ENCODE peak calls at places on chromosomes 11 and 22, in seven cellular contexts. One of them, this sample, is unnamed.

GRCh38 chr11:61297741-61298140 is 2.6 kb upstream of the VWCE start:
- DNase-seq in heart left ventricle: no peak
- DNase-seq in ovary: peak; percentile 55
- DNase-seq in lower leg skin: peak; percentile 38
- DNase-seq in adrenal gland: peak; percentile 48
- DNase-seq in A549: no peak
- DNase-seq in K562: no peak
- DNase-seq in this sample: peak; percentile 63

GRCh38 chr11:111370902-111371578 is 8.0 kb downstream of the POU2AF1 start:
- DNase-seq in A549: no peak
- DNase-seq in ovary: no peak
- DNase-seq in K562: no peak
- DNase-seq in heart left ventricle: no peak
- DNase-seq in lower leg skin: no peak
- DNase-seq in adrenal gland: no peak
- DNase-seq in this sample: no peak

GRCh38 chr22:27531782-27532530 is 269.6 kb downstream of the MN1 start:
- DNase-seq in K562: no peak
- DNase-seq in lower leg skin: no peak
- DNase-seq in ovary: no peak
- DNase-seq in adrenal gland: no peak
- DNase-seq in heart left ventricle: no peak
- DNase-seq in A549: peak; percentile 9
- DNase-seq in this sample: no peak

GRCh38 chr11:91804057-91804456 is 420.6 kb upstream of the FAT3 start:
- DNase-seq in ovary: no peak
- DNase-seq in lower leg skin: no peak
- DNase-seq in A549: peak; percentile 29
- DNase-seq in heart left ventricle: no peak
- DNase-seq in K562: no peak
- DNase-seq in adrenal gland: no peak
- DNase-seq in this sample: no peak

GRCh38 chr22:45720875-45721378 is 49.3 kb downstream of the ATXN10 start:
- DNase-seq in adrenal gland: no peak
- DNase-seq in K562: no peak
- DNase-seq in heart left ventricle: no peak
- DNase-seq in A549: peak; percentile 40
- DNase-seq in ovary: no peak
- DNase-seq in lower leg skin: no peak
- DNase-seq in this sample: no peak

GRCh38 chr22:32905400-32905799 is 103.9 kb downstream of the TIMP3 start:
- DNase-seq in heart left ventricle: no peak
- DNase-seq in ovary: no peak
- DNase-seq in lower leg skin: no peak
- DNase-seq in A549: no peak
- DNase-seq in K562: no peak
- DNase-seq in adrenal gland: peak; percentile 17
- DNase-seq in this sample: no peak

GRCh38 chr11:107801641-107802040 is 56.9 kb downstream of the SLC35F2 start:
- DNase-seq in K562: no peak
- DNase-seq in heart left ventricle: no peak
- DNase-seq in lower leg skin: no peak
- DNase-seq in ovary: no peak
- DNase-seq in A549: no peak
- DNase-seq in adrenal gland: no peak
- DNase-seq in this sample: no peak

GRCh38 chr22:49657275-49657973 is 170.2 kb downstream of the BRD1 start:
- DNase-seq in adrenal gland: peak; percentile 69
- DNase-seq in K562: peak; percentile 68
- DNase-seq in heart left ventricle: peak; percentile 86
- DNase-seq in ovary: peak; percentile 37
- DNase-seq in A549: no peak
- DNase-seq in lower leg skin: peak; percentile 57
- DNase-seq in this sample: no peak

GRCh38 chr11:44601471-44602370 is 36.3 kb downstream of the CD82 start:
- DNase-seq in A549: no peak
- DNase-seq in adrenal gland: no peak
- DNase-seq in ovary: no peak
- DNase-seq in K562: no peak
- DNase-seq in lower leg skin: no peak
- DNase-seq in heart left ventricle: no peak
- DNase-seq in this sample: no peak

GRCh38 chr11:46039990-46040389 is 81.3 kb downstream of the PHF21A start:
- DNase-seq in heart left ventricle: no peak
- DNase-seq in ovary: no peak
- DNase-seq in A549: no peak
- DNase-seq in adrenal gland: no peak
- DNase-seq in lower leg skin: no peak
- DNase-seq in K562: no peak
- DNase-seq in this sample: no peak

GRCh38 chr11:43736502-43737193 is 56.1 kb downstream of the HSD17B12 start:
- DNase-seq in ovary: no peak
- DNase-seq in adrenal gland: no peak
- DNase-seq in K562: no peak
- DNase-seq in heart left ventricle: no peak
- DNase-seq in lower leg skin: no peak
- DNase-seq in A549: no peak
- DNase-seq in this sample: no peak

GRCh38 chr22:48824673-48825651 is 1002.7 kb downstream of the BRD1 start:
- DNase-seq in A549: no peak
- DNase-seq in adrenal gland: no peak
- DNase-seq in heart left ventricle: peak; percentile 48
- DNase-seq in K562: no peak
- DNase-seq in lower leg skin: no peak
- DNase-seq in ovary: no peak
- DNase-seq in this sample: no peak

GRCh38 chr11:6204708-6205107 is 649 bp upstream of the C11orf42 start:
- DNase-seq in heart left ventricle: no peak
- DNase-seq in ovary: no peak
- DNase-seq in K562: no peak
- DNase-seq in A549: no peak
- DNase-seq in lower leg skin: no peak
- DNase-seq in adrenal gland: no peak
- DNase-seq in this sample: no peak

GRCh38 chr11:73154178-73154577 is 12.1 kb upstream of the FCHSD2 start:
- DNase-seq in ovary: no peak
- DNase-seq in adrenal gland: no peak
- DNase-seq in K562: no peak
- DNase-seq in A549: no peak
- DNase-seq in lower leg skin: no peak
- DNase-seq in heart left ventricle: no peak
- DNase-seq in this sample: no peak

GRCh38 chr11:86167499-86168161 is 76.9 kb upstream of the EED start:
- DNase-seq in A549: no peak
- DNase-seq in K562: no peak
- DNase-seq in heart left ventricle: no peak
- DNase-seq in adrenal gland: no peak
- DNase-seq in lower leg skin: no peak
- DNase-seq in ovary: no peak
- DNase-seq in this sample: no peak

GRCh38 chr22:45007946-45008852 is 1.6 kb downstream of the PHF21B start:
- DNase-seq in ovary: peak; percentile 45
- DNase-seq in adrenal gland: peak; percentile 15
- DNase-seq in heart left ventricle: no peak
- DNase-seq in A549: peak; percentile 43
- DNase-seq in lower leg skin: no peak
- DNase-seq in K562: peak; percentile 16
- DNase-seq in this sample: no peak

GRCh38 chr22:23306438-23306921 is 126.2 kb downstream of the BCR start:
- DNase-seq in heart left ventricle: peak; percentile 63
- DNase-seq in ovary: peak; percentile 32
- DNase-seq in lower leg skin: no peak
- DNase-seq in adrenal gland: peak; percentile 34
- DNase-seq in A549: no peak
- DNase-seq in K562: no peak
- DNase-seq in this sample: no peak

GRCh38 chr11:34997872-34998548 is 81.6 kb downstream of the PDHX start:
- DNase-seq in ovary: no peak
- DNase-seq in heart left ventricle: no peak
- DNase-seq in adrenal gland: no peak
- DNase-seq in lower leg skin: no peak
- DNase-seq in A549: peak; percentile 29
- DNase-seq in K562: no peak
- DNase-seq in this sample: no peak

GRCh38 chr22:41023299-41023623 is 69.1 kb upstream of the EP300 start:
- DNase-seq in heart left ventricle: no peak
- DNase-seq in adrenal gland: peak; percentile 14
- DNase-seq in A549: no peak
- DNase-seq in ovary: no peak
- DNase-seq in lower leg skin: no peak
- DNase-seq in K562: no peak
- DNase-seq in this sample: no peak

GRCh38 chr22:41021039-41021654 is 70.0 kb downstream of the RBX1 start:
- DNase-seq in ovary: peak; percentile 36
- DNase-seq in lower leg skin: peak; percentile 16
- DNase-seq in heart left ventricle: no peak
- DNase-seq in A549: no peak
- DNase-seq in adrenal gland: peak; percentile 13
- DNase-seq in K562: no peak
- DNase-seq in this sample: no peak

GRCh38 chr22:41022470-41023298 is 69.7 kb upstream of the EP300 start:
- DNase-seq in adrenal gland: peak; percentile 96
- DNase-seq in lower leg skin: peak; percentile 91
- DNase-seq in K562: peak; percentile 86
- DNase-seq in A549: peak; percentile 83
- DNase-seq in ovary: peak; percentile 94
- DNase-seq in heart left ventricle: peak; percentile 96
- DNase-seq in this sample: peak; percentile 32

DNA sequence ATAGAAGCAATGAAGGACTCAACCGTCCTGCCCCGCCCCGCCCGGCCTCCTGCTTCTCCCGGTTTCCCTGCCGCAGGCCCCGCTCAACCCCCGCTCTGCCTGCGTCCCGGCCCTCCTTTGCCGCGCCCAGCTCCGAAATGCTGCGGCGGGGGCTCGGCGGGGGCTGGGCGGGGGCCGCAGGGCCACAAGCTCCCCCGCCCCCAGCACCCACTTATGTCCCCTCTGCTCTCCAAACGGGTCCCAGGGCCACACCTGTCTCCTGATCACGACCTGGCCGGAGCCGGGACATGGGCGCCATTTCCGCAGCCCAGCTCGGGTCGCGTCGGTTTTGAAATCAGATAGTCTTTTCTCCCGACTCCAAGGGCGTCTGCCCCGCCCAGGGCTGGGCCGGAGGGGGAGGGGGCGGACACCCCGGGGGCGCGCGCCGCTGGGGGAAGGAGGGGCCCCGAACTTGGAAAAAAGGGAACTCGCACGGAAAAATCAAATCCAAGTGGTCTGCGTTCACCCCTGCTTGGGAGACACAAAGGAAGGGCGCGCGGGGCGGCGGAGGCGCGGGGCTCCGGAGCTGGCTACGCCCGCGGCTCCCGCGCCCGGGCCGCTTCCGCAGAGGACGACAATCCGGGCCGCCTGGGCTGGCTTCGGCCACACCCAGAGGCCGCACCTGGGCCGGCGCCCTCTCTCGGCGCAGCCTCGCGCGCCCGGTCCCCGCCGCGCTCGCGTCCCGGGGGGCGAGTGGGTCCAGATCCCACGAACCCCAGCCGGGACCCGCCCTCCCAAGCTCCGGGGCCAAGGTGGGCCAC is 70.5 kb upstream of the EP300 start:
- DNase-seq in A549: peak; percentile 64
- DNase-seq in heart left ventricle: peak; percentile 89
- DNase-seq in ovary: peak; percentile 71
- DNase-seq in K562: peak; percentile 79
- DNase-seq in adrenal gland: peak; percentile 78
- DNase-seq in lower leg skin: peak; percentile 62
- DNase-seq in this sample: peak; percentile 50
- TF ChIP-seq POLR2A in A549: peak; percentile 29
- TF ChIP-seq POLR2A in heart left ventricle: no peak
- TF ChIP-seq POLR2A in ovary: no peak
- TF ChIP-seq POLR2A in K562: peak; percentile 80
- TF ChIP-seq POLR2A in adrenal gland: peak; percentile 73
- TF ChIP-seq POLR2A in lower leg skin: no peak
- TF ChIP-seq POLR2A in this sample: no peak

DNA sequence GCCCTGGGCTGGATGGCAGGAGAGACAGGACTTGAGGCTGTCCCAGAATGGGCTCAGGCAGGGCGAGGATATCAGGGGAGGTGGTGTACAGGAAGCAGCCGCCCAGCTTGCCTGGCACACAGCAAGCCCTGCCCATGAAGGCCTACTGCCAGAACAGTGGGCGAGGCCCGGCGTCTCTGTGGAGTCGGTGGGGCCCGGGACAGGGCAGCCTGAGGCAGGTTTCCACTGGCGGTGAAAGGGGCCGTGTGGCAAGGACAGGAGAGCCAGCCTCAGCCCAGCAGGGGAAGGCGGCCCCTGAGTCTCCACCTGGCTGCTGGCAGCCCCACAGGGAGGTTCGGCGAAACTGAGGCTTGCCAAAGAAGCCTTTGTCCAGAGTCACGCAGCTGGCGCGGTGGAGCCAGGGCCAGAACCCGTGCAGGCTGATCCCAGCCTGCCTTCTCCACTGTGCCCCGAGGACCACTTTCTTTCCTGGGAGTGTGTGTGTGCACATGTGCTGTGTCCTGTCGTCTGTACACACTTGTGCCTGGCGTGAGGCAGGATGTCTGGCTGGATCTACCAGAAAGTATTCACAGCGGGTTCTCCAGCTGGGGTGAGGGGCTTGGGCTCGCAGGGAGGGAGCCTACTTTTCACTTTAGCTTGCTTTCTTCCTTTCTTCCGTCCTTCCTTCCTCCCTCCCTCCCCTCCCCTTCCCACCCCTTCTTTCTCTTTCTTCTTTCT is 1.2 kb downstream of the TSPO start:
- DNase-seq in K562: no peak
- DNase-seq in ovary: peak; percentile 52
- DNase-seq in lower leg skin: peak; percentile 82
- DNase-seq in heart left ventricle: peak; percentile 88
- DNase-seq in A549: peak; percentile 55
- DNase-seq in adrenal gland: peak; percentile 84
- DNase-seq in this sample: peak; percentile 65
- TF ChIP-seq POLR2A in K562: no peak
- TF ChIP-seq POLR2A in ovary: no peak
- TF ChIP-seq POLR2A in lower leg skin: no peak
- TF ChIP-seq POLR2A in heart left ventricle: no peak
- TF ChIP-seq POLR2A in A549: no peak
- TF ChIP-seq POLR2A in adrenal gland: peak; percentile 37
- TF ChIP-seq POLR2A in this sample: peak; percentile 40

GRCh38 chr11:126989942-126990715 is 10.4 kb downstream of the KIRREL3 start:
- DNase-seq in lower leg skin: peak; percentile 48
- DNase-seq in heart left ventricle: peak; percentile 76
- DNase-seq in K562: peak; percentile 81
- DNase-seq in A549: peak; percentile 69
- DNase-seq in ovary: peak; percentile 57
- DNase-seq in adrenal gland: peak; percentile 75
- DNase-seq in this sample: no peak
- TF ChIP-seq POLR2A in lower leg skin: no peak
- TF ChIP-seq POLR2A in heart left ventricle: no peak
- TF ChIP-seq POLR2A in K562: no peak
- TF ChIP-seq POLR2A in A549: no peak
- TF ChIP-seq POLR2A in ovary: no peak
- TF ChIP-seq POLR2A in adrenal gland: no peak
- TF ChIP-seq POLR2A in this sample: no peak

DNA sequence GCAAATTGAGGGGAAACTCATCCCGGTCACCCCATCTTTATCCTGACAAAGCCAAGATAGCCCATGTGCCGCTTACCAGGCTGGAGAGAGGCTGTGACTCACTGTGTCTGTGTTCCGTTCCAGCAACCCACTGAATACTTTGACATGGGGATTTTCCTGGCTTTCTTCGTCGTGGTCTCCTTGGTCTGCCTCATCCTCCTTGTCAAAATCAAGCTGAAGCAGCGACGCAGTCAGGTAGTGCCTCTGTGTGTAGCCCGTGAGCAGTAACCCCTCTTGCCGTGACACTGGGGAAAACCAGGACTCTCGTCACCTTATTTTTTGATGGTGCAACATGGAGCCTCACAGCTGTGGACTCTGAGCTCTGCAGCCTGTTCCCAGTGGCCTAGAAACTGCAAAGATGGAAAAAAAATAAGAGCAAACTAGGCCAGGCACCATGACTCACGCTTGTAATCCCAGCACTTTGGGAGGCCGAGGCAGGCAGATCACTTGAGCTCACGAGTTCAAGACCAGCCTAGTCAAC is 16.9 kb downstream of the C22orf31 start:
- DNase-seq in lower leg skin: no peak
- DNase-seq in adrenal gland: peak; percentile 70
- DNase-seq in heart left ventricle: no peak
- DNase-seq in ovary: no peak
- DNase-seq in A549: no peak
- DNase-seq in K562: no peak
- DNase-seq in this sample: peak; percentile 55
- TF ChIP-seq POLR2A in lower leg skin: no peak
- TF ChIP-seq POLR2A in adrenal gland: peak; percentile 47
- TF ChIP-seq POLR2A in heart left ventricle: no peak
- TF ChIP-seq POLR2A in ovary: no peak
- TF ChIP-seq POLR2A in A549: no peak
- TF ChIP-seq POLR2A in K562: no peak
- TF ChIP-seq POLR2A in this sample: no peak